ENCODE peak calls at places on chromosomes 6 and 20, in six cellular contexts. G, M, S, Q, P and R are unnamed samples.

GRCh38 chr6:42201382-42201781 is 6.6 kb upstream of the GUCA1B start:
- DNase-seq in G (no peak), M (no peak), S (no peak), Q (no peak), P (no peak), R (no peak)

GRCh38 chr6:169938731-169939130 is 187.3 kb downstream of the ERMARD start:
- DNase-seq in G (no peak), M (no peak), S (no peak), Q (no peak), P (no peak), R (no peak)

GRCh38 chr6:44804546-44804945 is 417.0 kb downstream of the CDC5L start:
- DNase-seq in G (no peak), M (no peak), S (no peak), Q (no peak), P (no peak), R (no peak)

GRCh38 chr20:43541214-43541613 is 17.6 kb upstream of the SGK2 start:
- DNase-seq in G (no peak), M (peak; percentile 26), S (no peak), Q (no peak), P (no peak), R (no peak)

GRCh38 chr6:140537834-140538680 is 1163.6 kb upstream of the CITED2 start:
- DNase-seq in G (no peak), M (peak; percentile 99), S (no peak), Q (peak; percentile 69), P (peak; percentile 62), R (peak; percentile 77)

GRCh38 chr6:127464881-127465459 is 5.8 kb upstream of the KIAA0408 start:
- DNase-seq in G (peak; percentile 74), M (peak; percentile 51), S (peak; percentile 44), Q (peak; percentile 48), P (peak; percentile 89), R (peak; percentile 75)

GRCh38 chr20:46285740-46286139 is 22.6 kb downstream of the CDH22 start:
- DNase-seq in G (no peak), M (no peak), S (no peak), Q (no peak), P (no peak), R (no peak)

GRCh38 chr6:157761331-157761921 is 61.6 kb upstream of the SNX9 start:
- DNase-seq in G (no peak), M (peak; percentile 89), S (no peak), Q (no peak), P (no peak), R (no peak)

GRCh38 chr20:44509762-44510161 is 12.1 kb downstream of the SERINC3 start:
- DNase-seq in G (no peak), M (no peak), S (no peak), Q (no peak), P (no peak), R (no peak)

GRCh38 chr6:158069800-158070195 is 88.1 kb downstream of the SYNJ2 start:
- DNase-seq in G (no peak), M (peak; percentile 82), S (no peak), Q (no peak), P (no peak), R (no peak)

GRCh38 chr20:10501377-10501776 is 66.3 kb downstream of the SLX4IP start:
- DNase-seq in G (no peak), M (peak; percentile 33), S (no peak), Q (no peak), P (peak; percentile 38), R (no peak)

GRCh38 chr20:24732076-24732475 is 217.0 kb upstream of the CST7 start:
- DNase-seq in G (no peak), M (no peak), S (no peak), Q (no peak), P (no peak), R (no peak)

GRCh38 chr20:9269280-9269971 is 200.5 kb downstream of the PLCB4 start:
- DNase-seq in G (no peak), M (peak; percentile 46), S (no peak), Q (no peak), P (no peak), R (no peak)

GRCh38 chr6:154428892-154429291 is 72.3 kb upstream of the IPCEF1 start:
- DNase-seq in G (no peak), M (peak; percentile 25), S (no peak), Q (no peak), P (no peak), R (no peak)

GRCh38 chr6:154243793-154244768 is 112.5 kb downstream of the IPCEF1 start:
- DNase-seq in G (no peak), M (no peak), S (no peak), Q (no peak), P (no peak), R (peak; percentile 14)

GRCh38 chr6:157135691-157136090 is 187.6 kb downstream of the TMEM242 start:
- DNase-seq in G (no peak), M (peak; percentile 46), S (no peak), Q (no peak), P (no peak), R (no peak)

GRCh38 chr20:63486300-63486855 is 12.5 kb downstream of the EEF1A2 start:
- DNase-seq in G (no peak), M (no peak), S (no peak), Q (no peak), P (no peak), R (no peak)

GRCh38 chr6:66326228-66326627 is 619.2 kb upstream of the EYS start:
- DNase-seq in G (no peak), M (no peak), S (no peak), Q (no peak), P (no peak), R (no peak)

GRCh38 chr6:26215200-26216014 is 128.2 kb downstream of the HFE start:
- DNase-seq in G (peak; percentile 54), M (no peak), S (no peak), Q (no peak), P (peak; percentile 59), R (peak; percentile 47)

GRCh38 chr6:27495386-27496135 is 22.7 kb upstream of the ZNF184 start:
- DNase-seq in G (no peak), M (peak; percentile 88), S (peak; percentile 68), Q (peak; percentile 72), P (peak; percentile 91), R (peak; percentile 81)

GRCh38 chr20:47993035-47993755 is 207.9 kb upstream of the SULF2 start:
- DNase-seq in G (no peak), M (no peak), S (no peak), Q (no peak), P (no peak), R (no peak)
- H3K27ac ChIP-seq in G (no peak overlapping the region), M (no peak overlapping the region), S (no peak overlapping the region), Q (no peak overlapping the region), P (no peak overlapping the region), R (no peak overlapping the region)

GRCh38 chr20:3239867-3240775 is 1.1 kb upstream of the SLC4A11 start:
- DNase-seq in G (no peak), M (no peak), S (peak; percentile 37), Q (no peak), P (peak; percentile 60), R (peak; percentile 40)
- H2AFZ ChIP-seq in G (no peak overlapping the region), M (peak overlapping the region; percentile 88), S (peak overlapping the region; percentile 59), Q (peak overlapping the region; percentile 100), P (peak overlapping the region; percentile 99), R (peak overlapping the region; percentile 99)

GRCh38 chr20:13271977-13272975 is 51.2 kb downstream of the ISM1 start:
- DNase-seq in G (no peak), M (no peak), S (no peak), Q (no peak), P (no peak), R (no peak)
- H3K27ac ChIP-seq in G (no peak overlapping the region), M (no peak overlapping the region), S (no peak overlapping the region), Q (no peak overlapping the region), P (no peak overlapping the region), R (no peak overlapping the region)

DNA sequence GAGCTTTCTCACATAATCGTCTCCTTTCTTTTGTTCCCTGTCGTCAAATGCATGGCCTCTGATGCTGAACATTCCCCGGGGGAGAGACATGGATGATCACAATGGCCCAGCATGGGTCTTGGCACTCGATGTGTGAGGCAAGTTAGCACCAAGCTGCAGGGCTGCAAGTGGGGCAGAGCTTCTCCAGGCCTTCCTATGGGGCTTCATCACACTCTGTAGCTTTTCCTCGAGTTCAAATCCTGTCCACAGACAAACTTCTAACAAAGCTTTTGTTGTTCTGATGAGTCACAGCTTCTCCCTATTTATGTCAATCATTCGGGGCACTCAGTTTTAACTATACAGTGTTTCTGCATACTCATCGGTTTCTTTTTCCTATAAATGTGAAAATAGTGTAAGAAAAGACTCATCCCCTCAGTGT is 68.2 kb upstream of the NOX3 start:
- DNase-seq in G (no peak), M (no peak), S (no peak), Q (peak; percentile 36), P (peak; percentile 58), R (peak; percentile 70)
- H2AFZ ChIP-seq in G (no peak overlapping the region), M (no peak overlapping the region), S (no peak overlapping the region), Q (peak overlapping the region; percentile 23), P (peak overlapping the region; percentile 23), R (no peak overlapping the region)

GRCh38 chr6:152401978-152402377 is 235.2 kb downstream of the SYNE1 start:
- DNase-seq in G (no peak), M (no peak), S (no peak), Q (no peak), P (no peak), R (no peak)
- H3K27ac ChIP-seq in G (no peak overlapping the region), M (no peak overlapping the region), S (no peak overlapping the region), Q (no peak overlapping the region), P (no peak overlapping the region), R (no peak overlapping the region)

GRCh38 chr6:98995116-98995515 is 47.4 kb upstream of the FBXL4 start:
- DNase-seq in G (no peak), M (no peak), S (no peak), Q (no peak), P (no peak), R (no peak)

GRCh38 chr6:98998103-98998502 is 50.4 kb upstream of the FBXL4 start:
- DNase-seq in G (no peak), M (no peak), S (no peak), Q (no peak), P (no peak), R (no peak)

GRCh38 chr6:98992494-98992893 is 44.7 kb upstream of the FBXL4 start:
- DNase-seq in G (no peak), M (no peak), S (no peak), Q (no peak), P (no peak), R (no peak)
- H2AFZ ChIP-seq in G (no peak overlapping the region), M (no peak overlapping the region), S (no peak overlapping the region), Q (no peak overlapping the region), P (peak overlapping the region; percentile 52), R (no peak overlapping the region)

GRCh38 chr6:133893324-133893692 is 4.4 kb downstream of the TCF21 start:
- DNase-seq in G (no peak), M (no peak), S (no peak), Q (no peak), P (no peak), R (no peak)
- H3K27ac ChIP-seq in G (no peak overlapping the region), M (no peak overlapping the region), S (no peak overlapping the region), Q (no peak overlapping the region), P (no peak overlapping the region), R (no peak overlapping the region)

DNA sequence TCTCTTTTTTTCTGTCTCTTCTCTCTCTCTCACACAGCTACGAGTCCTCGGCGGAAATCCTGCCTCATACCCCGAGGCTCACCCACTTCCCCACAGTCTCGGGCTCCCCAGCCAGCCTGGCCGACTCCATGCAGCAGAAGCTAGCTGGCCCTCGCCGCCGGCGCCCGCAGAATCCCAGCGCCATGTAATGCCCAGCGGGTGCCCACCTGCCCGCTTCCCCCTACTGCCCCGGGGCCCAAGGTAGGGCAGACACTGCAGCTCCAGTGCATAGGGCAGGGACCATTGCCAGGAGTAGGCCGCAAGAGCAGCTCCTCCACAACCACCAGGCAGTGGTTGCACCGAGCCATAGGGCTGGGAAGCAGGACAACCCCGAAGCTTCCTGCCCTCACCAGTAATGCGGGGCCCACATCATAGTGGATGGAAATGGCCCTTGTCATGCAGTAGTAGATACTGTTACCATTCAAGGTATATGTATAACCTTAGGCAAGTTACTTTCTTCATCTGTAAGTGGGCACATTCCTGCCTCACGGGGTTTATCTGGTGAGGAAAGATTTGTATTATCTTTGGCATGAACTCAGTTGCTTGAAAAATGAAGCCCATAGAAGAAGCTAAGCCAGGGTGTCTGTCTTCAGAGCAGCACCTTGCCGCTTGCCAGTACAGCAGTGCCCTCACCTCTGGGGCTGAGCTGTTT is 36.9 kb upstream of the ID1 start:
- DNase-seq in G (no peak), M (peak; percentile 43), S (no peak), Q (no peak), P (no peak), R (no peak)
- H2AFZ ChIP-seq in G (no peak overlapping the region), M (no peak overlapping the region), S (no peak overlapping the region), Q (no peak overlapping the region), P (no peak overlapping the region), R (no peak overlapping the region)